ENCODE peak calls at places on chromosomes 13 and 19, in eight cellular contexts. Z, M, Y, J, E, X, Q and O are unnamed samples.

GRCh38 chr13:48973845-48974431 is 1.8 kb upstream of the FNDC3A start:
- DNase-seq in Z (no peak), M (no peak), Y (no peak), J (no peak), E (no peak), X (no peak), Q (no peak), O (no peak)

GRCh38 chr13:99909836-99910619 is 61.5 kb downstream of the ZIC5 start:
- DNase-seq in Z (no peak), M (no peak), Y (no peak), J (no peak), E (no peak), X (no peak), Q (no peak), O (no peak)

GRCh38 chr13:74000906-74001305 is 133.3 kb downstream of the KLF12 start:
- DNase-seq in Z (no peak), M (no peak), Y (no peak), J (no peak), E (no peak), X (no peak), Q (no peak), O (no peak)

GRCh38 chr13:31060655-31061054 is 101.0 kb downstream of the HSPH1 start:
- DNase-seq in Z (no peak), M (no peak), Y (no peak), J (no peak), E (no peak), X (no peak), Q (no peak), O (no peak)

GRCh38 chr19:4803736-4804695 is 12.5 kb downstream of the FEM1A start:
- DNase-seq in Z (peak; percentile 53), M (no peak), Y (peak; percentile 66), J (no peak), E (peak; percentile 54), X (no peak), Q (peak; percentile 87), O (peak; percentile 46)

GRCh38 chr13:93243375-93244063 is 16.9 kb downstream of the GPC6 start:
- DNase-seq in Z (no peak), M (no peak), Y (no peak), J (no peak), E (no peak), X (no peak), Q (no peak), O (no peak)

GRCh38 chr13:24892844-24893243 is 128.9 kb downstream of the RNF17 start:
- DNase-seq in Z (no peak), M (no peak), Y (no peak), J (no peak), E (no peak), X (no peak), Q (no peak), O (no peak)

GRCh38 chr13:112450567-112451240 is 74.5 kb downstream of the SPACA7 start:
- DNase-seq in Z (no peak), M (no peak), Y (no peak), J (no peak), E (no peak), X (no peak), Q (no peak), O (no peak)

GRCh38 chr13:112638919-112639318 is 50.9 kb upstream of the ATP11A start:
- DNase-seq in Z (no peak), M (no peak), Y (no peak), J (no peak), E (no peak), X (no peak), Q (no peak), O (no peak)

GRCh38 chr13:113324336-113324882 is 27.4 kb downstream of the LAMP1 start:
- DNase-seq in Z (no peak), M (no peak), Y (no peak), J (no peak), E (no peak), X (no peak), Q (no peak), O (no peak)

GRCh38 chr19:28701491-28701890 is 511.5 kb downstream of the UQCRFS1 start:
- DNase-seq in Z (no peak), M (no peak), Y (no peak), J (peak; percentile 48), E (no peak), X (no peak), Q (no peak), O (no peak)

GRCh38 chr13:88979465-88980180 is 1308.5 kb downstream of the SLITRK5 start:
- DNase-seq in Z (peak; percentile 63), M (no peak), Y (no peak), J (no peak), E (no peak), X (no peak), Q (no peak), O (no peak)

GRCh38 chr19:40609561-40610395 is 8.6 kb downstream of the LTBP4 start:
- DNase-seq in Z (peak; percentile 85), M (peak; percentile 92), Y (peak; percentile 44), J (peak; percentile 92), E (peak; percentile 75), X (no peak), Q (peak; percentile 93), O (peak; percentile 95)

GRCh38 chr13:42259515-42259914 is 12.4 kb upstream of the AKAP11 start:
- DNase-seq in Z (no peak), M (no peak), Y (no peak), J (no peak), E (no peak), X (no peak), Q (no peak), O (no peak)

GRCh38 chr13:26482451-26483197 is 74.9 kb upstream of the WASF3 start:
- DNase-seq in Z (peak; percentile 69), M (peak; percentile 72), Y (peak; percentile 61), J (peak; percentile 57), E (peak; percentile 49), X (no peak), Q (peak; percentile 75), O (peak; percentile 63)

GRCh38 chr19:15469513-15470297 is 5.4 kb upstream of the RASAL3 start:
- DNase-seq in Z (no peak), M (no peak), Y (no peak), J (no peak), E (no peak), X (no peak), Q (no peak), O (no peak)

GRCh38 chr13:95100525-95101121 is 200.6 kb downstream of the ABCC4 start:
- DNase-seq in Z (peak; percentile 94), M (no peak), Y (peak; percentile 41), J (peak; percentile 64), E (no peak), X (no peak), Q (no peak), O (peak; percentile 73)

DNA sequence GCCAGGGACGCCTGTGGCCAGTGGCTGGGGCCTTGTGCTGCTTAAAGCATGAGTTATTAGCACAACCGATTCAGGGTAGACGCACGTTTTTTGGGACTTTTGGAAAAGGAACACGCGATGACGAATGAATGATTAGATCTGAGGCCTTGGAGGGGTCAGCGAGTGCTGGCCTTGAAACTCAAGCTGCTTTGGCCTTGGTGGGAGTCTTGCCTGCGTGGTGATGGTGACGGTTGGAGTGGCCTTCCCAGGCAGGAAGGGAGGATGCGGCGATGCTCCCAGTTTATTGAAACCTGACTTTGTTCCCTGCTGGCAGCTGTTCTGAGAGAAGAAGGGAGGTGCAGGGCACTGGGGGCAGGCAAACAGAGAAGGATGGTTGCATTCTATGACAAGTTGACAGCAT is 63.1 kb upstream of the RNF113B start:
- DNase-seq in Z (no peak), M (no peak), Y (no peak), J (no peak), E (no peak), X (no peak), Q (peak; percentile 26), O (no peak)
- TF ChIP-seq CTCF in Z (no peak), M (no peak), Y (no peak), J (no peak), E (no peak), X (no peak), Q (no peak), O (no peak)

GRCh38 chr19:6214881-6215541 is 64.8 kb downstream of the MLLT1 start:
- DNase-seq in Z (no peak), M (no peak), Y (no peak), J (no peak), E (peak; percentile 18), X (no peak), Q (no peak), O (no peak)

GRCh38 chr19:6212403-6213265 is 67.1 kb downstream of the MLLT1 start:
- DNase-seq in Z (no peak), M (no peak), Y (no peak), J (no peak), E (no peak), X (no peak), Q (no peak), O (no peak)

GRCh38 chr19:6215701-6216235 is 64.0 kb downstream of the MLLT1 start:
- DNase-seq in Z (no peak), M (no peak), Y (no peak), J (no peak), E (peak; percentile 22), X (no peak), Q (no peak), O (no peak)

GRCh38 chr19:6213266-6213595 is 66.5 kb downstream of the MLLT1 start:
- DNase-seq in Z (no peak), M (no peak), Y (no peak), J (no peak), E (no peak), X (no peak), Q (no peak), O (no peak)

GRCh38 chr19:6213696-6214585 is 65.8 kb downstream of the MLLT1 start:
- DNase-seq in Z (no peak), M (no peak), Y (no peak), J (no peak), E (no peak), X (no peak), Q (no peak), O (no peak)
- TF ChIP-seq CTCF in Z (no peak), M (no peak), Y (no peak), J (no peak), E (no peak), X (no peak), Q (no peak), O (no peak)

DNA sequence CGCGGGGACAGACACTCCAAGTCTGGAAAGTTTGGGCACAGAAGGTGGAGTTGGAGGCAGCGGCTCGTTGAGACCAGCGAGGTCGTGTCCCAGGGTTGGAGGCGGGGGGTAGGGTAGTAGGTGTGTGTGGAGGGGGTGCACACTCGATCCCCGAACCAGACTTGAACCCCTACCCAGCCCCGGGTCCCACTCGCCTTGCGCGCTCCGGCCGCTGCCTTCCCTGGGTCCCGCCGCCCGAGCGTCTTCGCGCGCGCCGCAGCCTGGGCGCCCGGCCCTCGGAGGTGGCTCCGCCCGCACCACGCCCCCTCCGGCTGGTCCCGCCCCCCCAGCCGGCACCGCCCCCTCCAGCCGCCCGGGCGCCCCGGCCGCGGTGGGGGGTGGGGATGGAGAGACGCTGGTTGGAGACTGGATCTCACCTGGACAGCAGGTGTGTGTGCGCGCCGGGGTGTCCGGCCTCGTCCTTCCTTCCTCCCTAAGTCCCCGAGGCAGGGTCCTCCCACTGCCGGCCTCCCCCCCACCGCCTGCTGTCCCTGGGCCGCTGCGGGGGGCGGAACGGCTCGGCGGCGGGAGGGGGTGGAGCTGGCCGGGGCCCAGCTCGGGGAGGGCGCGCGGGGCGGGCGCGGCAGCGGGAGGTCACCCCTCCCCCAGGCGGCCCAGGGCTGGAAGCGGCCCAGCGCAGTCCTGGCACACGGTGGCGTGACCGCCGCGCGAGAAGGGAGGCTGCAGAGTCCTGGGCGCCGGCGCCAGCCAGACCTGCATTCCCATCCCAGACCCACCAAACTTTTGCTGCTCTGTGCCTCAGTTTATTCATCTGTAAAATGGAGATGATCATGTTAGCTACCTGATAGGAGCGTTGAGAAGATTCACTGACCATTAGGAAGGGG is at the start of gene KANK2:
- DNase-seq in Z (peak; percentile 77), M (peak; percentile 55), Y (peak; percentile 68), J (peak; percentile 76), E (peak; percentile 89), X (no peak), Q (peak; percentile 88), O (peak; percentile 97)
- TF ChIP-seq CTCF in Z (no peak), M (no peak), Y (peak; percentile 60), J (no peak), E (no peak), X (no peak), Q (no peak), O (no peak)

GRCh38 chr13:97911311-97912138 is 42.0 kb upstream of the IPO5 start:
- DNase-seq in Z (peak; percentile 56), M (no peak), Y (peak; percentile 19), J (peak; percentile 29), E (no peak), X (no peak), Q (no peak), O (no peak)
- TF ChIP-seq CTCF in Z (peak; percentile 42), M (no peak), Y (peak; percentile 70), J (peak; percentile 44), E (peak; percentile 16), X (peak; percentile 50), Q (peak; percentile 28), O (no peak)